ENCODE peak calls at places on chromosomes 3 and 15, in five cellular contexts. U is esophagus squamous epithelium, M is A549, R is fibroblast of lung, X is tibial artery. A is an unnamed sample.

GRCh38 chr3:170639003-170639402 is 53.1 kb upstream of the SLC7A14 start:
- DNase-seq in M (no peak), R (no peak), U (no peak), X (no peak), A (no peak)

GRCh38 chr3:24100694-24101402 is 155.8 kb downstream of the NR1D2 start:
- DNase-seq in U (no peak), M (no peak), R (no peak), X (no peak), A (no peak)

GRCh38 chr3:13452490-13453335 is 27.4 kb upstream of the HDAC11 start:
- DNase-seq in R (peak; percentile 50), M (peak; percentile 55), U (no peak), X (peak; percentile 26), A (peak; percentile 71)

GRCh38 chr3:188656196-188656982 is 502.4 kb downstream of the LPP start:
- DNase-seq in M (no peak), R (peak; percentile 51), U (no peak), X (no peak), A (no peak)

GRCh38 chr15:67766963-67767362 is 58.3 kb upstream of the SKOR1 start:
- DNase-seq in R (no peak), M (no peak), X (no peak), U (no peak), A (no peak)

GRCh38 chr15:96171842-96172241 is 158.7 kb upstream of the NR2F2 start:
- DNase-seq in R (peak; percentile 54), U (no peak), X (no peak), M (no peak), A (no peak)

GRCh38 chr15:23422946-23423708 is 23.9 kb downstream of the GOLGA6L2 start:
- DNase-seq in M (no peak), R (peak; percentile 6), U (no peak), X (no peak), A (no peak)

GRCh38 chr15:83973816-83974215 is 261.8 kb upstream of the GOLGA6L4 start:
- DNase-seq in X (no peak), M (peak; percentile 12), U (no peak), R (no peak), A (no peak)

GRCh38 chr15:74156678-74157411 is 16.7 kb upstream of the ISLR start:
- DNase-seq in R (peak; percentile 17), U (no peak), X (peak; percentile 57), M (no peak), A (no peak)

GRCh38 chr3:113079532-113079931 is 88.7 kb downstream of the GTPBP8 start:
- DNase-seq in X (no peak), R (peak; percentile 37), M (no peak), U (no peak), A (no peak)

DNA sequence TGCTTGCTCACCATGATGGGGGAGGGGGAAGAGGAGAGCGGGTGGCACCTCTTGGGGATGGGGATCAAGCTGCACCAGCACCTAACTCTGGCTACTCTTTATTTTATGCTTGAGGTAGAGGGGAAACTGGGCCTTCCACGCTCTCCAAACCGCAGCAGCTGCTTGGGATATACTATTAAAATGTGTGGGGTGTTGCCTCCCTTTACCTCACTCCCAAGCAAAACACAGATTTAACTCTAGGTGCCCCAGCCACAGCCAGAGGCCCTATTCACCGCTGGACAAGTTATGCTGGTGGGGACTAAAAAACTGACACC is 5.1 kb upstream of the FOXB1 start:
- DNase-seq in M (no peak), U (no peak), R (no peak), X (no peak), A (no peak)
- H3K4me1 ChIP-seq in M (peaks cover 30% of the 10 kb centered on the region), U (peaks cover 8% of the 10 kb centered on the region), R (no peaks in the 10 kb centered on the region), X (peaks cover 26% of the 10 kb centered on the region), A (no peaks in the 10 kb centered on the region)

GRCh38 chr3:115943579-115943978 is 320.3 kb downstream of the GAP43 start:
- DNase-seq in M (no peak), U (no peak), X (no peak), R (no peak), A (no peak)
- H3K4me3 ChIP-seq in M (no peak overlapping the region), U (no peak overlapping the region), X (no peak overlapping the region), R (no peak overlapping the region), A (no peak overlapping the region)

DNA sequence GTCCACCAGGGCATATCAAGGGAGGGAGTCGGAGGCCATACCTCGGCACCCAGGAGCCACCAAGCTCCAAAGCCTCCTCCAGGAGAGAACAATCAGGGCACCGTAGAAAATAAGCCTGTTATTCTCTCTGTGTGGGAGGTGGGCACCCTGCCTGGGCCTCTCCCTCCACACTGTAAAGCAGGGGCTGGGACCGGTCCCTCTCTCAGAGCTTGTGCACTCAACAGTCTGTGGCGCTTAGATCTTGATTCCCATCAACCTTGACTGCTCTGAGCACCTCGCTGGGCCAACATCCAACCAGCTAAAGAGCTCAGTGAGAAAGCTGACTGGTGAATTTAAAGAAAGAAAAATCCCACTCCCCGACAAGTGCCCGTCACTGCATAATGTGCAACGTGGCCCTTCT is 53.0 kb downstream of the PCSK6 start:
- DNase-seq in R (no peak), U (no peak), X (no peak), M (no peak), A (no peak)
- H3K4me1 ChIP-seq in R (no peaks in the 10 kb centered on the region), U (no peaks in the 10 kb centered on the region), X (peaks cover 4% of the 10 kb centered on the region), M (peaks cover 48% of the 10 kb centered on the region), A (peaks cover 11% of the 10 kb centered on the region)

GRCh38 chr3:61748288-61748687 is 186.9 kb downstream of the PTPRG start:
- DNase-seq in U (no peak), R (no peak), M (no peak), X (no peak), A (no peak)

GRCh38 chr3:61740494-61740893 is 179.1 kb downstream of the PTPRG start:
- DNase-seq in U (no peak), M (no peak), R (no peak), X (no peak), A (no peak)

GRCh38 chr3:61743067-61743466 is 181.7 kb downstream of the PTPRG start:
- DNase-seq in R (no peak), M (no peak), U (no peak), X (no peak), A (no peak)

DNA sequence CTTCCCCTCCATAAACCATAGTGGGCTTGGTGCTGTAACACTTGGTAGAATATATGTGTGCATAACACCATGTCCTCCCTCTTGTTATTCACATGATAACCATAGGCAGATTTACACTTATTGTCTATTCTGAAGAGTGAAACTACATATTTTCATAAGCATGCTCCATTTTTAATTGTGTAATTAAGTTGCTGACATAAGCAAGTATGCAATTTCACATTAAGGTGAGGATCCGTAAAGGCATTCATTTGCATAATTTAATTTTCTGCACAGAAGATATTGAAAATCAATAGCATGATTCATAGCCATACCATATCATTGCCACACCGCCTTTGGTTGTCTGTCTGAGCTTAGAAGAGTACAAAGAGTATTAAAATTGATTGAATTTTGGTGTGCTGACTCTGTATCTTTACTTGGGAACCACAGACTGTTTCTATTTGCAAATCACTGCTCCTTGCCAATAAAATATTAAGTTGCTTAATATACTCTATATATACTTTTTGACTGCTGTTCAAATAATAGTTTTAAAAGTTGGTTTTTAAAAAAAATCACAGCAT is 182.4 kb downstream of the PTPRG start:
- DNase-seq in R (no peak), M (no peak), U (no peak), X (no peak), A (no peak)
- H3K4me3 ChIP-seq in R (no peak overlapping the region), M (no peak overlapping the region), U (no peak overlapping the region), X (no peak overlapping the region), A (no peak overlapping the region)

GRCh38 chr3:44982817-44983216 is 6.8 kb downstream of the EXOSC7 start:
- DNase-seq in U (no peak), R (no peak), M (no peak), X (no peak), A (no peak)
- H3K4me1 ChIP-seq in U (peaks cover 15% of the 10 kb centered on the region), R (no peaks in the 10 kb centered on the region), M (peaks cover under 1% of the 10 kb centered on the region), X (peaks cover 26% of the 10 kb centered on the region), A (no peaks in the 10 kb centered on the region)

DNA sequence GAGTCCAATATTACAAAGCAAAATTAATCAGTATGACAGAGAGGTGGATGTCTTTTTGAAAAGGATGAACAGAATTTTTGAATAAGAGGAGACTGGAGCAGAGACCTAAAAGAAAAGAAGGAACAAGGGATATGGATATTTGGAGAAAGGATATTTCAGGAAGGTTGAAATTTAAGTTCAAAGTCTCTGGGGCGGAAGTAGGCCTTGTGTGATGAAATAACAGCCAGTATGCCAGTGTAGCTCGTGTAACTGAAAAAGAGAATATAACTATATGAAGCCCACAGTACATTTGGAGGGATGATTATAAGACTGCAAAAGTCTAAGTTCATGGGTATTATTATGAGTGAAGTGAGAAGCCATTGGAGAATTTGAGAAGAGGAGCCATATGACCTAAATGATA is 766.7 kb downstream of the GBE1 start:
- DNase-seq in R (no peak), U (no peak), M (no peak), X (no peak), A (no peak)
- H3K4me3 ChIP-seq in R (no peak overlapping the region), U (no peak overlapping the region), M (no peak overlapping the region), X (no peak overlapping the region), A (no peak overlapping the region)

GRCh38 chr15:31306426-31307269 is 20.0 kb upstream of the KLF13 start:
- DNase-seq in X (no peak), U (no peak), M (no peak), R (peak; percentile 33), A (no peak)
- H3K4me1 ChIP-seq in X (no peaks in the 10 kb centered on the region), U (peaks cover 8% of the 10 kb centered on the region), M (peaks cover 14% of the 10 kb centered on the region), R (no peaks in the 10 kb centered on the region), A (no peaks in the 10 kb centered on the region)

DNA sequence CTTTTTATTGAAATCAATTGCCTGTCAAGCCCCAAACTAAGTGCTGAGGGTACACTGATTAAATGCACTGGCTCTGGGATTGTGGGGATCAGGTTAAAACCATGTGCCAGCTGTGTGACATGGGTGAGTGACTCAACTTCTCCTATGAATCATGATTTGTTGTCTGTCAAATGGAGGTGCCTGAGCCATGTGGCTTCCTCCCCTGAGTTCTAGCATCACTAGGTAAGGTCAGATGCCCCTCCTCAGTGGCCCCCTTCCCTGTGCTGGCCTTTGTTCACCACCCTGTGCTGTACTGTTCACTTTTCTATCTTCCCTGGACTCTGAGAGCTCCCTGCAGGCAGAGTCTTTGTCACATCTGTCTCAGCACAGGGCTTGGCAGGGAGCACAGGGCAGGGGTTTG is 43.6 kb upstream of the ATP2B2 start:
- DNase-seq in M (no peak), R (peak; percentile 12), U (no peak), X (no peak), A (no peak)
- H3K4me3 ChIP-seq in M (no peak overlapping the region), R (no peak overlapping the region), U (no peak overlapping the region), X (no peak overlapping the region), A (no peak overlapping the region)

GRCh38 chr3:31966978-31967592 is 14.0 kb downstream of the OSBPL10 start:
- DNase-seq in M (no peak), R (no peak), U (no peak), X (no peak), A (no peak)

GRCh38 chr3:31973081-31973480 is 8.0 kb downstream of the OSBPL10 start:
- DNase-seq in U (no peak), M (no peak), X (no peak), R (no peak), A (no peak)

GRCh38 chr3:31968391-31968926 is 12.6 kb downstream of the OSBPL10 start:
- DNase-seq in X (no peak), U (no peak), R (peak; percentile 86), M (no peak), A (no peak)

GRCh38 chr3:31971607-31972006 is 9.5 kb downstream of the OSBPL10 start:
- DNase-seq in R (no peak), U (no peak), M (no peak), X (no peak), A (no peak)

GRCh38 chr3:31968927-31969418 is 12.1 kb downstream of the OSBPL10 start:
- DNase-seq in U (no peak), R (peak; percentile 100), X (no peak), M (peak; percentile 74), A (peak; percentile 35)
- H3K4me1 ChIP-seq in U (peaks cover 10% of the 10 kb centered on the region), R (peaks cover 7% of the 10 kb centered on the region), X (peaks cover 26% of the 10 kb centered on the region), M (peaks cover 46% of the 10 kb centered on the region), A (no peaks in the 10 kb centered on the region)